ENCODE peak calls at places on chromosomes 4 and X, in nine cellular contexts. N is H9, W is mammary epithelial cell, B is mesenchymal stem cell, H is neuronal stem cell, R is GM23338, D is fibroblast of lung, S is HCT116, K is neural progenitor cell. I is an unnamed sample.

GRCh38 chr4:101600287-101600686 is 190.2 kb upstream of the BANK1 start:
- DNase-seq in N (no peak), W (peak), B (no peak), H (no peak), R (no peak), D (no peak), S (no peak), K (no peak), I (no peak)

GRCh38 chr4:157115613-157116340 is 39.8 kb downstream of the GLRB start:
- DNase-seq in N (no peak), W (peak), B (peak), H (no peak), R (no peak), D (peak), S (no peak), K (no peak), I (no peak)

GRCh38 chr4:22473268-22473667 is 42.6 kb downstream of the ADGRA3 start:
- DNase-seq in N (no peak), W (peak), B (peak), H (no peak), R (no peak), D (peak), S (no peak), K (no peak), I (no peak)

GRCh38 chr4:167885071-167885470 is 207.3 kb upstream of the ANXA10 start:
- DNase-seq in N (no peak), W (no peak), B (no peak), H (no peak), R (no peak), D (no peak), S (no peak), K (peak), I (no peak)

GRCh38 chr4:15605537-15605936 is 49.6 kb downstream of the FBXL5 start:
- DNase-seq in N (no peak), W (no peak), B (no peak), H (peak), R (peak), D (no peak), S (no peak), K (peak), I (no peak)

GRCh38 chrX:154698630-154699248 is 45.4 kb upstream of the CTAG2 start:
- DNase-seq in N (peak), W (no peak), B (no peak), H (no peak), R (peak), D (no peak), S (no peak), K (no peak), I (no peak)

GRCh38 chr4:158253350-158253980 is 43.2 kb downstream of the TMEM144 start:
- DNase-seq in N (no peak), W (peak), B (peak), H (peak), R (peak), D (peak), S (peak), K (peak), I (peak)

GRCh38 chr4:140635606-140636005 is 66.8 kb upstream of the UCP1 start:
- DNase-seq in N (peak), W (peak), B (no peak), H (no peak), R (peak), D (peak), S (peak), K (peak), I (no peak)

GRCh38 chrX:69503835-69504625 is at the start of gene NALF2:
- DNase-seq in N (peak), W (peak), B (peak), H (peak), R (peak), D (peak), S (peak), K (peak), I (no peak)

GRCh38 chrX:100696699-100697351 is 35.1 kb downstream of the SYTL4 start:
- DNase-seq in N (no peak), W (no peak), B (no peak), H (no peak), R (no peak), D (no peak), S (no peak), K (no peak), I (no peak)

DNA sequence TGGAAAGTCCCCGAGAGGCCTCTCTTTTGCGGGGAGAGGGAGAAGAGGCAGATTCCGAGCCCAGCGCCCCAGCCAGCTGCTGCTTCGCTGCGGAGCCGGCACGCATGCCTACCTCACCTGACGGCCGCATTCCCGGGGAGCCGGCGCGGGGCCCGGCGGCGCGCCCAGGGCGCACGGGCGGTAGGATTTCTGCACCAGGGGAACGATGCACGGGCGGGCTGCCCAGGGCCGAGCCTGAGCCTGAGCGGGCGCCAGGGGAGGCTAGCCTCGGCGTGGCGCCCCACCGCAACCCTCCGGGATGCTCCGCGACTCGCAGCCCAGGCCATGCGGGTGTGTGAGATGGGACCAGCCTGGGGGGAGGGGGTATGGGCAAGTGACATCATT is 81.3 kb upstream of the SCML1 start:
- DNase-seq in N (no peak), W (no peak), B (no peak), H (no peak), R (peak), D (no peak), S (no peak), K (peak), I (no peak)
- H3K4me2 ChIP-seq in N (peak), W (peak), B (peak), H (peak), R (peak), D (peak), S (no peak), K (peak), I (no peak)

DNA sequence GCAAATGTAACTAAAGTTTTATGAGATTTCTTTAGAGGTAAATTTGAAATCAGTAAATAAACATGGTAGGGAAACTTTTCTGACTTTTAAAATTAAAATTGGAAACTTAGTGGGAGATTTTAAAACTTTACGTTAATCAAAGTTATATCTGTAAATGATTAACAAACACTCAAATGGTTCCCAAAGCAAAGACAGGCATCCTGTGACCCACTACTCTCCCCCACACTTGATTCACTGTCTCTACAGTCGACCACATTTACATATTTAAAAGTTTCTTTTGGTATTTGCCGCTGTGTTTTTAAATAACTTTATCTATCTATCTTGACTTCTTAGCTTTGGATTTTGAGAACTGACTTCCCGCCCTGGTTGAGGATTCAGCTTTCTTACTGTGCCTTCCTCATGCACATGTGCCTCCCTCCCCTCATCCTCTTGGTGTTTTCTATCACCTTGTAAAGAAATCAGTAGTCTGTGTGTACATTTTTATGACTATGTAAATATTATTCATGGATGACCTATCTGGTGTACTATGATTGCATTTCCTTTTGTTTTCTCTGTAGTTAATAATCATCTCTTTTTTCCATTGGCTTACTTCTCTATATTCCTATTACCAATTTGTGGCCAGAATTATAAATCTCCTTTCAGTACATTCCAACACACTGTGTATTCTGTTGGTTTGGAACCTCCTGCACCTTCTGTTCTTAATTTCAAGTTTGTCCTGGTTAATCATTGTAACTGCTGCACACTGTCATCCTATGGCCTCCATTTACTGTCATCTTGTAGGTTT is 72.6 kb downstream of the WWC2 start:
- DNase-seq in N (no peak), W (no peak), B (no peak), H (no peak), R (no peak), D (peak), S (no peak), K (no peak), I (no peak)
- H2AFZ ChIP-seq in N (no peak), W (no peak), B (no peak), H (no peak), R (no peak), D (no peak), S (no peak), K (no peak), I (no peak)

DNA sequence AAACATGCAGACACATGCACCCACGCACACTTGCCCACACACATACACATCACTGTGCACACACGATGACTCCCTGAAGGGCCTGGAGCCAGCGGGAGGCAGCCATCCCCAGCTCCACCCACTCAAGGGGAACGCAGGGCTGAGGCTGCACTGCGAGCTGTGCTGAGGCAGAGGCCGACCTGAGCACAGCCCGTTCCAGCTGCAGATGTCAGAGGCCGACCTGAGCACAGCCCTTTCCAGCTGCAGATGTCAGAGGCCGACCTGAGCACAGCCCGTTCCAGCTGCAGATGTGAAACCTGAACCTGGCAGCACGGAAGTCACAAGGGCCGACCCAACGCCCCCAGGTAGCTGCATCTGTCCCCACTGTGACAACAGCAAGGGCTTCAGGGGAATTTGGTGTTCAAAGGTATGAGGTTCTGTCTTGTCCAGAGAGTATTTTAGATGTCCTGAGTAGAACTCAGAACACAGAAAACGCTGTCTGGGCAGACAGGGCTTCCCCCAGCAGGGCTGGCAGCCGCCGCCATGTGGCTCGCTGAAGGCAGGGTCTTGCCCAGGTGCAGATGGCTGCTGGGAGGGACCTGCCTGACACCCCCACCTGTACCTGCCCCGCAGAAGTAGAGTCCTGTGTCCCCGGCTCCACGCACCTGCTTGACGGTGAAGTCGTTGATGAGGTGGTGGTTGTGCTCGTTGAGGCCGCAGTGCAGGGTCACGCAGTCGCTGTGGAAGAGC is 33.4 kb downstream of the CTBP1 start:
- DNase-seq in N (no peak), W (no peak), B (no peak), H (no peak), R (no peak), D (no peak), S (no peak), K (no peak), I (no peak)
- H3K4me2 ChIP-seq in N (no peak), W (no peak), B (no peak), H (no peak), R (no peak), D (no peak), S (no peak), K (no peak), I (peak)

GRCh38 chrX:36963069-36963808 is 44.9 kb upstream of the FAM47C start:
- DNase-seq in N (peak), W (no peak), B (no peak), H (no peak), R (peak), D (no peak), S (no peak), K (no peak), I (no peak)
- H2AFZ ChIP-seq in N (no peak), W (no peak), B (no peak), H (no peak), R (no peak), D (no peak), S (no peak), K (no peak), I (no peak)

GRCh38 chrX:139207655-139208054 is 322.9 kb upstream of the F9 start:
- DNase-seq in N (no peak), W (no peak), B (no peak), H (no peak), R (no peak), D (no peak), S (no peak), K (no peak), I (no peak)
- H3K4me2 ChIP-seq in N (no peak), W (no peak), B (no peak), H (no peak), R (no peak), D (no peak), S (no peak), K (no peak), I (no peak)

DNA sequence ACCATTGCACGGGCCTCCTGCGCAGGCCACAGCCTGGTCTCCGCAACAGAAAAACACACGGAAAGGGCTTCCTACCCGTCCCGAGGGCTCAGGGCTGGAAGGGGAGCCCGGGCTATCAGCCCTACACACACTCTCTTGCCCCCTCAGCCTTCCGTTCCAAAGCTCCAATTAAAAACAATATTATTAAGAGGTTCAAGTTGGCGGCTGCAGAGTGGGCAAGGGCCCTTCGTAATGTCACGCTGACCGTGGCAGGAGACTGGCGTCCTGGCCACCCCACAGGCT is 220.5 kb upstream of the PSAPL1 start:
- DNase-seq in N (no peak), W (no peak), B (no peak), H (no peak), R (no peak), D (no peak), S (no peak), K (no peak), I (no peak)
- H2AFZ ChIP-seq in N (no peak), W (peak), B (no peak), H (peak), R (no peak), D (no peak), S (no peak), K (no peak), I (no peak)